ENCODE peak calls at places on chromosomes 7 and 10, in five cellular contexts. X is adipocyte; G is pancreas; B is CD8-positive, alpha-beta memory T cell; C is PC-3. N is an unnamed sample.

GRCh38 chr10:86520871-86521619 is 547 bp downstream of the WAPL start:
- DNase-seq in X (peak; percentile 84), B (peak; percentile 60), G (peak; percentile 58), C (peak; percentile 44), N (peak; percentile 56)

GRCh38 chr10:110067960-110068770 is 60.4 kb downstream of the ADD3 start:
- DNase-seq in G (no peak), X (peak; percentile 67), C (no peak), B (no peak), N (no peak)

GRCh38 chr10:95391570-95392249 is 100.9 kb upstream of the PDLIM1 start:
- DNase-seq in C (peak; percentile 19), B (no peak), X (peak; percentile 50), G (no peak), N (peak; percentile 19)

GRCh38 chr7:32586291-32587221 is 91.3 kb downstream of the AVL9 start:
- DNase-seq in C (peak; percentile 18), X (peak; percentile 86), G (no peak), B (no peak), N (no peak)

GRCh38 chr10:91032614-91033248 is 111.8 kb upstream of the ANKRD1 start:
- DNase-seq in G (peak; percentile 18), B (no peak), C (no peak), X (no peak), N (no peak)

GRCh38 chr7:157745721-157746709 is 409.2 kb downstream of the DNAJB6 start:
- DNase-seq in B (no peak), C (no peak), G (no peak), X (no peak), N (no peak)

GRCh38 chr10:132165416-132165980 is 21.2 kb upstream of the DPYSL4 start:
- DNase-seq in C (no peak), B (no peak), X (no peak), G (no peak), N (no peak)

GRCh38 chr7:27148031-27148775 is 629 bp upstream of the HOXA6 start:
- DNase-seq in B (no peak), G (no peak), C (peak; percentile 72), X (no peak), N (peak; percentile 67)

GRCh38 chr7:68321076-68321639 is 1277.1 kb upstream of the AUTS2 start:
- DNase-seq in B (no peak), C (peak; percentile 11), G (peak; percentile 17), X (peak; percentile 19), N (peak; percentile 0)

GRCh38 chr10:113284635-113285034 is 268.2 kb upstream of the HABP2 start:
- DNase-seq in B (no peak), G (no peak), X (no peak), C (no peak), N (no peak)

GRCh38 chr7:70944516-70944915 is 187.4 kb upstream of the GALNT17 start:
- DNase-seq in G (no peak), C (no peak), B (no peak), X (no peak), N (no peak)

GRCh38 chr10:120646738-120647427 is 189.9 kb downstream of the PLPP4 start:
- DNase-seq in X (no peak), G (no peak), B (no peak), C (no peak), N (no peak)

GRCh38 chr7:45349102-45349501 is 191.5 kb downstream of the RAMP3 start:
- DNase-seq in B (no peak), G (no peak), C (no peak), X (no peak), N (no peak)

GRCh38 chr7:85750454-85750949 is 563.6 kb upstream of the SEMA3D start:
- DNase-seq in B (no peak), C (peak; percentile 84), X (peak; percentile 80), G (no peak), N (peak; percentile 21)

GRCh38 chr10:132991706-132992432 is 49.5 kb upstream of the CFAP46 start:
- DNase-seq in B (no peak), C (no peak), X (no peak), G (no peak), N (no peak)

GRCh38 chr7:103640031-103640779 is 194.2 kb upstream of the SLC26A5 start:
- DNase-seq in X (no peak), C (peak; percentile 74), B (no peak), G (no peak), N (peak; percentile 33)

GRCh38 chr7:415646-416525 is 103.8 kb downstream of the PDGFA start:
- DNase-seq in B (peak; percentile 14), C (no peak), X (no peak), G (no peak), N (no peak)

GRCh38 chr7:132343196-132343595 is 233.1 kb downstream of the PLXNA4 start:
- DNase-seq in G (no peak), C (no peak), B (no peak), X (no peak), N (no peak)

GRCh38 chr10:13969118-13969791 is 361.5 kb downstream of the FRMD4A start:
- DNase-seq in B (no peak), X (no peak), C (peak; percentile 2), G (no peak), N (peak; percentile 94)

GRCh38 chr10:16853201-16853600 is 36.0 kb upstream of the RSU1 start:
- DNase-seq in X (peak; percentile 74), C (peak; percentile 20), G (no peak), B (no peak), N (no peak)

GRCh38 chr7:157418204-157419029 is 81.6 kb downstream of the DNAJB6 start:
- DNase-seq in G (no peak), X (no peak), C (no peak), B (peak; percentile 39), N (no peak)

GRCh38 chr7:148078126-148078525 is 512.4 kb upstream of the C7orf33 start:
- DNase-seq in X (no peak), C (no peak), G (peak; percentile 17), B (no peak), N (no peak)

GRCh38 chr7:44921607-44922350 is 36.4 kb upstream of the PURB start:
- DNase-seq in G (peak; percentile 89), C (peak; percentile 78), X (peak; percentile 89), B (peak; percentile 95), N (peak; percentile 44)

GRCh38 chr7:155258233-155258575 is 39.5 kb upstream of the INSIG1 start:
- DNase-seq in B (no peak), G (no peak), X (peak; percentile 73), C (peak; percentile 68), N (peak; percentile 89)

GRCh38 chr10:122286872-122287271 is 15.8 kb downstream of the BTBD16 start:
- DNase-seq in B (no peak), G (no peak), X (peak; percentile 61), C (peak; percentile 42), N (no peak)

GRCh38 chr10:20858292-20859124 is 38.6 kb downstream of the NEBL start:
- DNase-seq in X (peak; percentile 65), G (no peak), C (peak; percentile 53), B (no peak), N (peak; percentile 25)

GRCh38 chr7:112201421-112201820 is 4.8 kb downstream of the DOCK4 start:
- DNase-seq in B (no peak), G (no peak), C (peak; percentile 64), X (peak; percentile 66), N (peak; percentile 42)

GRCh38 chr10:87734987-87735827 is 75.5 kb downstream of the PAPSS2 start:
- DNase-seq in B (no peak), X (peak; percentile 76), G (no peak), C (peak; percentile 64), N (peak; percentile 18)
- H3K27me3 ChIP-seq in B (no peaks in the 10 kb centered on the region), X (no peaks in the 10 kb centered on the region), G (no peaks in the 10 kb centered on the region), C (no peaks in the 10 kb centered on the region), N (no peaks in the 10 kb centered on the region)

GRCh38 chr10:613661-614340 is 75.7 kb downstream of the DIP2C start:
- DNase-seq in X (no peak), G (no peak), C (no peak), B (no peak), N (no peak)
- H3K27me3 ChIP-seq in X (no peaks in the 10 kb centered on the region), G (no peaks in the 10 kb centered on the region), C (no peaks in the 10 kb centered on the region), B (no peaks in the 10 kb centered on the region), N (no peaks in the 10 kb centered on the region)

GRCh38 chr10:44393051-44393630 is 8.2 kb upstream of the CXCL12 start:
- DNase-seq in G (no peak), C (no peak), X (no peak), B (no peak), N (no peak)

GRCh38 chr10:44394696-44395383 is 9.9 kb upstream of the CXCL12 start:
- DNase-seq in G (no peak), X (no peak), B (no peak), C (no peak), N (no peak)

GRCh38 chr10:44392420-44392819 is 7.5 kb upstream of the CXCL12 start:
- DNase-seq in B (no peak), G (no peak), C (no peak), X (no peak), N (no peak)

GRCh38 chr10:44395396-44395795 is 10.5 kb upstream of the CXCL12 start:
- DNase-seq in C (no peak), G (no peak), B (no peak), X (no peak), N (no peak)

GRCh38 chr10:44393834-44394547 is 9.1 kb upstream of the CXCL12 start:
- DNase-seq in X (no peak), C (no peak), G (no peak), B (no peak), N (no peak)
- H3K27me3 ChIP-seq in X (peaks cover 23% of the 10 kb centered on the region), C (peaks cover 66% of the 10 kb centered on the region), G (no peaks in the 10 kb centered on the region), B (peaks cover 2% of the 10 kb centered on the region), N (no peaks in the 10 kb centered on the region)

GRCh38 chr7:136470179-136470578 is 398.3 kb upstream of the CHRM2 start:
- DNase-seq in X (no peak), B (no peak), C (no peak), G (no peak), N (no peak)
- H3K27me3 ChIP-seq in X (no peaks in the 10 kb centered on the region), B (no peaks in the 10 kb centered on the region), C (no peaks in the 10 kb centered on the region), G (no peaks in the 10 kb centered on the region), N (no peaks in the 10 kb centered on the region)

GRCh38 chr7:133978502-133979295 is 148.4 kb upstream of the LRGUK start:
- DNase-seq in C (no peak), B (no peak), G (no peak), X (no peak), N (no peak)

GRCh38 chr7:133977409-133978274 is 149.5 kb upstream of the LRGUK start:
- DNase-seq in B (no peak), X (no peak), C (peak; percentile 45), G (no peak), N (no peak)

GRCh38 chr7:133985300-133985699 is 141.8 kb upstream of the LRGUK start:
- DNase-seq in G (no peak), C (no peak), B (no peak), X (no peak), N (no peak)

GRCh38 chr7:133984023-133984422 is 143.1 kb upstream of the LRGUK start:
- DNase-seq in B (no peak), G (no peak), C (no peak), X (peak; percentile 20), N (peak; percentile 32)

DNA sequence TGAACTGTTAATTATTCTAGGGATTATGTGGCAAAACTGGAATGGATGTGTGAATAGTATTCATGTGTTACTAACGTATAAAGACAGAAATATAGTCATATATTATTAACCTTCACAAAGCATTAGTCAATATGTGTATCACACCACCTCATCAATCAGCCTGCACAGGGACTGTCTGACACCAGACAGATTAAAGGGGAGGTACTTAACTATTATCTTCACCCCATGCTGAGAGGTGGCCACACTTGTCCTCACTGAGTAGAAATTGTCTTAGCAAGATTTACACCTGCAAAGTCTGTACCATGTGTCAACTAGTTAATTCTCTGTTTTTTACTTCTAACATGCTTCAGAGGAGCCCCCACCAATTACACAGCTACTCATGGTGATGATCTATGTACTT is 146.3 kb upstream of the LRGUK start:
- DNase-seq in C (no peak), G (no peak), B (no peak), X (no peak), N (no peak)
- H3K27me3 ChIP-seq in C (no peaks in the 10 kb centered on the region), G (no peaks in the 10 kb centered on the region), B (no peaks in the 10 kb centered on the region), X (no peaks in the 10 kb centered on the region), N (no peaks in the 10 kb centered on the region)

GRCh38 chr10:100774876-100775275 is 29.5 kb downstream of the PAX2 start:
- DNase-seq in X (no peak), C (no peak), B (no peak), G (no peak), N (no peak)
- H3K27me3 ChIP-seq in X (peaks cover 69% of the 10 kb centered on the region), C (peaks cover 62% of the 10 kb centered on the region), B (peaks cover 4% of the 10 kb centered on the region), G (no peaks in the 10 kb centered on the region), N (peaks cover 3% of the 10 kb centered on the region)